ENCODE peak calls at places on chromosomes 11 and 22, in five cellular contexts. Q, Y, A, P and U are unnamed samples.

GRCh38 chr22:45754822-45755221 is 83.2 kb downstream of the ATXN10 start:
- DNase-seq in A (no peak), Q (no peak), P (no peak), Y (no peak), U (no peak)

GRCh38 chr11:16000065-16000464 is 356.3 kb downstream of the SOX6 start:
- DNase-seq in Q (no peak), A (no peak), P (peak), Y (no peak), U (no peak)

GRCh38 chr22:22027955-22028354 is 45.4 kb upstream of the TOP3B start:
- DNase-seq in A (no peak), P (no peak), Y (no peak), Q (no peak), U (no peak)

GRCh38 chr11:45511566-45511965 is 153.9 kb downstream of the CHST1 start:
- DNase-seq in Y (no peak), Q (no peak), A (no peak), P (no peak), U (no peak)

GRCh38 chr11:76215946-76216345 is 9.6 kb upstream of the WNT11 start:
- DNase-seq in A (no peak), Q (no peak), P (no peak), Y (no peak), U (no peak)

GRCh38 chr11:18714443-18714780 is 11.6 kb downstream of the IGSF22 start:
- DNase-seq in A (no peak), P (no peak), Q (no peak), Y (no peak), U (no peak)

GRCh38 chr11:128547946-128548654 is 39.3 kb downstream of the ETS1 start:
- DNase-seq in P (no peak), Q (no peak), A (no peak), Y (no peak), U (no peak)

GRCh38 chr11:100777118-100777517 is 90.0 kb downstream of the ARHGAP42 start:
- DNase-seq in Y (no peak), A (no peak), P (peak), Q (no peak), U (peak)

GRCh38 chr11:24407733-24408132 is 89.1 kb upstream of the LUZP2 start:
- DNase-seq in Y (no peak), P (no peak), Q (no peak), A (no peak), U (no peak)

GRCh38 chr22:39174498-39175120 is 22.1 kb upstream of the CBX7 start:
- DNase-seq in P (peak), Y (peak), Q (peak), A (no peak), U (peak)

GRCh38 chr11:2473361-2474058 is 28.7 kb downstream of the KCNQ1 start:
- DNase-seq in P (no peak), Q (no peak), A (no peak), Y (no peak), U (no peak)

GRCh38 chr11:117870176-117870952 is 6.1 kb downstream of the FXYD6 start:
- DNase-seq in A (no peak), P (no peak), Y (no peak), Q (no peak), U (no peak)

GRCh38 chr11:99370557-99371200 is 349.9 kb downstream of the CNTN5 start:
- DNase-seq in Y (no peak), Q (no peak), P (no peak), A (no peak), U (no peak)

GRCh38 chr11:9625728-9626127 is 38.1 kb upstream of the SWAP70 start:
- DNase-seq in A (no peak), P (no peak), Y (no peak), Q (no peak), U (no peak)

GRCh38 chr11:34600339-34601084 is 20.4 kb upstream of the EHF start:
- DNase-seq in A (no peak), Y (no peak), P (peak), Q (no peak), U (peak)

GRCh38 chr22:27804683-27805297 is 3.2 kb upstream of the MN1 start:
- DNase-seq in P (peak), A (peak), Y (peak), Q (peak), U (peak)

GRCh38 chr11:77770629-77771028 is 49.9 kb downstream of the RSF1 start:
- DNase-seq in Q (no peak), A (no peak), P (no peak), Y (no peak), U (no peak)

GRCh38 chr11:57406337-57406904 is 16.0 kb upstream of the PRG2 start:
- DNase-seq in Y (no peak), A (no peak), Q (no peak), P (no peak), U (no peak)

GRCh38 chr22:24875862-24876506 is 70.0 kb downstream of the SGSM1 start:
- DNase-seq in Q (no peak), A (no peak), P (no peak), Y (no peak), U (peak)

GRCh38 chr22:34604312-34604711 is 461.6 kb upstream of the ISX start:
- DNase-seq in Q (no peak), Y (no peak), P (no peak), A (no peak), U (no peak)

GRCh38 chr22:39732625-39733024 is 160.9 kb downstream of the ENTHD1 start:
- DNase-seq in A (no peak), Q (no peak), Y (no peak), P (no peak), U (no peak)

GRCh38 chr22:36641902-36642640 is 61.5 kb downstream of the CACNG2 start:
- DNase-seq in Q (no peak), A (no peak), P (no peak), Y (no peak), U (no peak)

GRCh38 chr11:14411818-14412217 is 52.8 kb upstream of the RRAS2 start:
- DNase-seq in A (no peak), Y (no peak), P (no peak), Q (no peak), U (no peak)

GRCh38 chr11:35116245-35116644 is 22.7 kb upstream of the CD44 start:
- DNase-seq in Q (no peak), A (no peak), Y (no peak), P (no peak), U (no peak)

GRCh38 chr11:104897891-104898684 is at the start of gene CASP12:
- DNase-seq in Q (no peak), Y (no peak), P (no peak), A (no peak), U (no peak)

GRCh38 chr11:28476864-28477263 is 368.7 kb downstream of the METTL15 start:
- DNase-seq in Y (no peak), A (no peak), P (no peak), Q (no peak), U (no peak)

GRCh38 chr11:74673956-74674355 is 57.3 kb downstream of the CHRDL2 start:
- DNase-seq in Q (no peak), A (no peak), Y (no peak), P (no peak), U (no peak)

GRCh38 chr11:132168326-132168725 is 797.9 kb downstream of the NTM start:
- DNase-seq in Q (no peak), P (no peak), A (no peak), Y (no peak), U (no peak)

GRCh38 chr11:16280256-16280682 is 76.1 kb downstream of the SOX6 start:
- DNase-seq in P (peak), A (no peak), Q (peak), Y (peak), U (no peak)

GRCh38 chr22:18056161-18056666 is 21.6 kb upstream of the PEX26 start:
- DNase-seq in Q (no peak), Y (no peak), A (peak), P (no peak), U (peak)

GRCh38 chr11:42049650-42050049 is 590.2 kb upstream of the LRRC4C start:
- DNase-seq in Q (no peak), P (no peak), Y (no peak), A (no peak), U (no peak)

GRCh38 chr22:50525991-50526848 is 822 bp upstream of the SCO2 start:
- DNase-seq in Y (peak), P (peak), Q (no peak), A (peak), U (peak)

GRCh38 chr11:37712246-37712645 is 1114.2 kb upstream of the RAG2 start:
- DNase-seq in A (no peak), Q (no peak), P (peak), Y (peak), U (no peak)

GRCh38 chr22:18113680-18114394 is 3.2 kb downstream of the TUBA8 start:
- DNase-seq in Y (no peak), P (no peak), A (no peak), Q (no peak), U (no peak)